ENCODE peak calls at places on chromosomes 7 and 10, in four cellular contexts. One of them, this sample, is unnamed.

GRCh38 chr10:119541459-119542356 is 811 bp downstream of the RGS10 start:
- DNase-seq in uterus: peak
- DNase-seq in ascending aorta: no peak
- DNase-seq in epithelial cell of proximal tubule: no peak
- DNase-seq in this sample: no peak

GRCh38 chr7:26718063-26718462 is 146.3 kb downstream of the SKAP2 start:
- DNase-seq in uterus: no peak
- DNase-seq in ascending aorta: no peak
- DNase-seq in epithelial cell of proximal tubule: no peak
- DNase-seq in this sample: no peak

GRCh38 chr7:30445770-30446169 is 32.8 kb downstream of the NOD1 start:
- DNase-seq in uterus: peak
- DNase-seq in epithelial cell of proximal tubule: no peak
- DNase-seq in ascending aorta: peak
- DNase-seq in this sample: no peak

GRCh38 chr10:13788701-13789447 is 202.1 kb downstream of the PRPF18 start:
- DNase-seq in epithelial cell of proximal tubule: no peak
- DNase-seq in uterus: peak
- DNase-seq in ascending aorta: no peak
- DNase-seq in this sample: no peak

GRCh38 chr10:78390817-78391216 is 357.2 kb downstream of the RPS24 start:
- DNase-seq in ascending aorta: no peak
- DNase-seq in uterus: no peak
- DNase-seq in epithelial cell of proximal tubule: no peak
- DNase-seq in this sample: no peak

GRCh38 chr10:102540023-102540422 is 36.3 kb downstream of the SUFU start:
- DNase-seq in epithelial cell of proximal tubule: no peak
- DNase-seq in ascending aorta: no peak
- DNase-seq in uterus: no peak
- DNase-seq in this sample: no peak

GRCh38 chr7:42573904-42574692 is 337.1 kb upstream of the GLI3 start:
- DNase-seq in epithelial cell of proximal tubule: no peak
- DNase-seq in uterus: no peak
- DNase-seq in ascending aorta: no peak
- DNase-seq in this sample: no peak

GRCh38 chr7:85055906-85056305 is 130.9 kb downstream of the SEMA3D start:
- DNase-seq in ascending aorta: no peak
- DNase-seq in uterus: no peak
- DNase-seq in epithelial cell of proximal tubule: no peak
- DNase-seq in this sample: no peak

GRCh38 chr10:61822781-61823230 is 78.7 kb upstream of the ARID5B start:
- DNase-seq in epithelial cell of proximal tubule: peak
- DNase-seq in ascending aorta: no peak
- DNase-seq in uterus: no peak
- DNase-seq in this sample: no peak

GRCh38 chr10:35640474-35640873 is 1.6 kb downstream of the FZD8 start:
- DNase-seq in epithelial cell of proximal tubule: no peak
- DNase-seq in ascending aorta: no peak
- DNase-seq in uterus: peak
- DNase-seq in this sample: peak

GRCh38 chr10:64261092-64261491 is 739.9 kb downstream of the REEP3 start:
- DNase-seq in ascending aorta: no peak
- DNase-seq in epithelial cell of proximal tubule: no peak
- DNase-seq in uterus: no peak
- DNase-seq in this sample: no peak

GRCh38 chr10:26860026-26860541 is 674 bp downstream of the ABI1 start:
- DNase-seq in uterus: peak
- DNase-seq in epithelial cell of proximal tubule: no peak
- DNase-seq in ascending aorta: peak
- DNase-seq in this sample: peak

GRCh38 chr7:149285581-149285975 is 23.6 kb downstream of the ZNF783 start:
- DNase-seq in epithelial cell of proximal tubule: no peak
- DNase-seq in uterus: no peak
- DNase-seq in ascending aorta: no peak
- DNase-seq in this sample: peak

GRCh38 chr10:123863721-123864432 is 27.7 kb downstream of the CPXM2 start:
- DNase-seq in ascending aorta: no peak
- DNase-seq in epithelial cell of proximal tubule: no peak
- DNase-seq in uterus: no peak
- DNase-seq in this sample: no peak

GRCh38 chr7:152675761-152676636 is at the start of gene XRCC2:
- DNase-seq in ascending aorta: peak
- DNase-seq in uterus: peak
- DNase-seq in epithelial cell of proximal tubule: peak
- DNase-seq in this sample: peak

GRCh38 chr10:78335691-78336401 is 302.2 kb downstream of the RPS24 start:
- DNase-seq in uterus: peak
- DNase-seq in epithelial cell of proximal tubule: no peak
- DNase-seq in ascending aorta: no peak
- DNase-seq in this sample: no peak

GRCh38 chr7:148527717-148528168 is 62.8 kb upstream of the C7orf33 start:
- DNase-seq in ascending aorta: no peak
- DNase-seq in epithelial cell of proximal tubule: peak
- DNase-seq in uterus: peak
- DNase-seq in this sample: peak

GRCh38 chr10:78914502-78915330 is 154.1 kb upstream of the ZMIZ1 start:
- DNase-seq in uterus: peak
- DNase-seq in epithelial cell of proximal tubule: no peak
- DNase-seq in ascending aorta: no peak
- DNase-seq in this sample: no peak

DNA sequence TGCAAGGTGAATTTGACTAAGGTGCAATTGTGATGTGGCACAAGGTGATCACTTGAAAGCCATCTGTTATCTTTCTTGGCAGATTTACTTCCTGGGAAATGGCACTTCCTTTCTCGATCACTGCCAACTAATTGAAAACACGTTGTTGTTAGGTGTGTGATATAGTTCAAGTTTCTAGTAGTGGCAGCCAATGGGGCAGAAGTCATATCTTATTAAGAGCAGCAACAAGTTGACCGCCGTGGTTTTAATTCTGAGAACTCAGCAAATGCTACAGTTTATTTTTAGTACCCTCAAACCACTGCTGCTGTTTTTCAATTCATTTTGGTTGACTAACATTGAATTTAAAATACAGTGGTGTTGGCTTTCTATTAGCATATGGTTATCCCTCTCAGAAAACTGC is 1.6 kb downstream of the CHN2 start:
- DNase-seq in ascending aorta: no peak
- DNase-seq in epithelial cell of proximal tubule: no peak
- DNase-seq in uterus: no peak
- DNase-seq in this sample: no peak
- H3K4me3 ChIP-seq in ascending aorta: no peak
- H3K4me3 ChIP-seq in epithelial cell of proximal tubule: no peak
- H3K4me3 ChIP-seq in uterus: no peak
- H3K4me3 ChIP-seq in this sample: no peak

DNA sequence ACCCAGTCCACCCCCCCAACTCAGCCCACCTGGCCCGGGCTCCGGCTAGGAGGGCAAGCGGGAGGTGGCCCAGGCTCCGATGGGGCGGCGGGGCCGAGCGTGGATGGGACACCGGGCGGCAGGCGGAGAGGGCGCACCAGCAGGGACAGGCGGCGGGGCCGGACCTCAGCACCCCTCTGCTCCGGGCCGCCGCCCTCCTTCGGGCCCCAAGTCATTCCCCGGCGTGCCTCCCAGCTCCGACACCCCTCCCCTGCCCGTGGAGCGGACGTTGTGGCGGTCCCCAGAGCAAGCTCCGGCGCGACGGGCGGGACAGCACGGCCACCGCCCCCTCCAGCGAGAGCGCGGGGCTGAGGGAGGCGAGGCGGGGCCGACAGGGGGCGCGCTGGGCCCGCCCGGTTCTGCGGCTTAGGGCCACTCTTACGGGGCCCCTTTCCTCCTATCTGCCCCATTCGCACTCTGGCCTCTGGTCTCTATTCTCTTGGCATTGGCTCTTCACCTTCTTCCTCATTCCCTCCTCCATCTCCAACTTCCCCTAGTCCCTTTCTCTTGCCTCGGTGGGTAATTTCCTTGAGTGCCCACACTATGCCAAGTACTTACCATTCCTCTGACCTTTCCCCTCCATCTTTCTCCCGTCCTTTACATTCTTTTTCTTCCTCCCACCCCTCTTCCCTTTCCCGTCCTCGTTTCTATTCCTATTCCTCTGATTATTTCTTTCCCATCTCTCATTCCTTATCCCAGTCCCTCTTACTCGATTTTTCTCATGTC is 710 bp upstream of the GBX1 start:
- DNase-seq in ascending aorta: no peak
- DNase-seq in epithelial cell of proximal tubule: no peak
- DNase-seq in uterus: no peak
- DNase-seq in this sample: peak
- H3K4me3 ChIP-seq in ascending aorta: peak
- H3K4me3 ChIP-seq in epithelial cell of proximal tubule: peak
- H3K4me3 ChIP-seq in uterus: no peak
- H3K4me3 ChIP-seq in this sample: peak

GRCh38 chr7:95397381-95397780 is 1.2 kb upstream of the PON3 start:
- DNase-seq in uterus: no peak
- DNase-seq in ascending aorta: no peak
- DNase-seq in epithelial cell of proximal tubule: no peak
- DNase-seq in this sample: no peak

GRCh38 chr7:95394370-95394769 is 1.8 kb downstream of the PON3 start:
- DNase-seq in uterus: no peak
- DNase-seq in epithelial cell of proximal tubule: no peak
- DNase-seq in ascending aorta: no peak
- DNase-seq in this sample: no peak

GRCh38 chr7:95398155-95398940 is 2.2 kb upstream of the PON3 start:
- DNase-seq in epithelial cell of proximal tubule: no peak
- DNase-seq in ascending aorta: no peak
- DNase-seq in uterus: no peak
- DNase-seq in this sample: no peak

GRCh38 chr7:95396136-95397032 is at the start of gene PON3:
- DNase-seq in epithelial cell of proximal tubule: no peak
- DNase-seq in ascending aorta: no peak
- DNase-seq in uterus: no peak
- DNase-seq in this sample: no peak

GRCh38 chr7:95395755-95396135 is 430 bp downstream of the PON3 start:
- DNase-seq in epithelial cell of proximal tubule: no peak
- DNase-seq in uterus: no peak
- DNase-seq in ascending aorta: no peak
- DNase-seq in this sample: no peak
- H3K4me3 ChIP-seq in epithelial cell of proximal tubule: no peak
- H3K4me3 ChIP-seq in uterus: no peak
- H3K4me3 ChIP-seq in ascending aorta: peak
- H3K4me3 ChIP-seq in this sample: no peak

GRCh38 chr10:82980321-82980720 is 1105.3 kb downstream of the NRG3 start:
- DNase-seq in uterus: no peak
- DNase-seq in ascending aorta: no peak
- DNase-seq in epithelial cell of proximal tubule: no peak
- DNase-seq in this sample: no peak
- H3K4me3 ChIP-seq in uterus: no peak
- H3K4me3 ChIP-seq in ascending aorta: no peak
- H3K4me3 ChIP-seq in epithelial cell of proximal tubule: no peak
- H3K4me3 ChIP-seq in this sample: no peak

GRCh38 chr7:157683251-157684156 is 346.7 kb downstream of the DNAJB6 start:
- DNase-seq in epithelial cell of proximal tubule: no peak
- DNase-seq in ascending aorta: no peak
- DNase-seq in uterus: no peak
- DNase-seq in this sample: no peak

GRCh38 chr7:157685430-157686284 is 348.9 kb downstream of the DNAJB6 start:
- DNase-seq in uterus: peak
- DNase-seq in epithelial cell of proximal tubule: no peak
- DNase-seq in ascending aorta: no peak
- DNase-seq in this sample: peak

GRCh38 chr7:157682946-157683239 is 346.1 kb downstream of the DNAJB6 start:
- DNase-seq in ascending aorta: no peak
- DNase-seq in uterus: no peak
- DNase-seq in epithelial cell of proximal tubule: no peak
- DNase-seq in this sample: peak

GRCh38 chr7:157684596-157685429 is 348.0 kb downstream of the DNAJB6 start:
- DNase-seq in epithelial cell of proximal tubule: no peak
- DNase-seq in uterus: no peak
- DNase-seq in ascending aorta: no peak
- DNase-seq in this sample: no peak

DNA sequence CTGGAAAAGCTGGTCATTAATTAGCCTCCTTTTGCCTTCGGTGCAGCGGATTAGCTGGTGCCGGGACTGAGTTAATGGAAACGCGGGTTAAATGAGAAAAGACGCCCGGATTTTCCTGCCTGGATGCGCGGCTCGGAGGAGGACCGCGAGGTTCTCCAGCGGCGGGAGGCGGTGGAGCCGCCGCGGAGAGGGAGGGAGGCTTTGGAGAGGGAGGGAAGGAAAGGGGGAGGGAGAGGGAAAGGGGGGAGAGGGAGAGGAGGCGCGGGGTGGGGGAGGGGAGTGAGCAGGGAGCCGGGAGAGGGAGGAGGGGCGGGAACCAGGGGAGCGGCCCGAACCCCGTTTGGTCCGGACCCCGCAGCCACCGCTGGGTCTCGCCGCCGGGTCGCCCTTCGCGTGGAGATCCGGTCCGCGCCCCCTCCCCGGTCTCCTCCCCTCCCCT is 347.4 kb downstream of the DNAJB6 start:
- DNase-seq in epithelial cell of proximal tubule: no peak
- DNase-seq in ascending aorta: no peak
- DNase-seq in uterus: no peak
- DNase-seq in this sample: no peak
- H3K4me3 ChIP-seq in epithelial cell of proximal tubule: no peak
- H3K4me3 ChIP-seq in ascending aorta: no peak
- H3K4me3 ChIP-seq in uterus: no peak
- H3K4me3 ChIP-seq in this sample: no peak

DNA sequence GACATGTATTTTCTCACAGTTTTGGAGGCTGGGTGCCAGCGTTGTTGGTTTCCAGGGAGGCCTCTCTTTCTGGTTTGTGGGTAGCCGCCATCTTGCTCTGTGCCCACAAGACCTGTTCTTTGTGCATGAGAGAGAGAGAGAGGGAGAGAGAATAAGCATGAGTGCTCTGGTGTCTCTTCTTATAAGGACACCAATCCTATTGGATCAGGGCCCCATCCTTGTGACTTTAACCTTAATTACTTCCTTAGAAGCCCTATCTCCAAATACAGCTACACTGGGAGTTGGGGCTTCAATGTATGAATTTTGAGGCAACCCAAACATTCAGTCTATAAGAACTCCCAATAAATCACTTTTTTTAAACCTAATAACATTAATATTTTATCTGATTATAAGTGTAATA is 114.6 kb downstream of the PARP12 start:
- DNase-seq in uterus: no peak
- DNase-seq in epithelial cell of proximal tubule: no peak
- DNase-seq in ascending aorta: no peak
- DNase-seq in this sample: no peak
- H3K4me3 ChIP-seq in uterus: no peak
- H3K4me3 ChIP-seq in epithelial cell of proximal tubule: no peak
- H3K4me3 ChIP-seq in ascending aorta: no peak
- H3K4me3 ChIP-seq in this sample: no peak